ENCODE peak calls at places on chromosomes 7 and 10, in ten cellular contexts. Y is NCI-H2029; D is central memory CD4-positive, alpha-beta T cell; K is GM18507; B is neuronal stem cell; O is dermis microvascular lymphatic vessel endothelial cell; R is choroid plexus epithelial cell; E is germinal center; G is skeletal muscle cell; P is NCI-H1436. Z is an unnamed sample.
A peak's percentile ranks its signal among the peaks of the same experiment; 100 is the strongest.

GRCh38 chr10:74502963-74503608 is 323.3 kb upstream of the KAT6B start:
- DNase-seq in Y (no peak), D (no peak), K (no peak), B (no peak), O (peak; percentile 88), R (peak; percentile 62), E (no peak), G (peak; percentile 62), P (no peak), Z (no peak)

GRCh38 chr10:47088656-47089354 is 177.6 kb downstream of the PTPN20 start:
- DNase-seq in Y (no peak), D (no peak), K (no peak), B (no peak), O (no peak), R (no peak), E (no peak), G (no peak), P (no peak), Z (peak; percentile 4)

GRCh38 chr10:69358148-69358795 is 58.4 kb downstream of the TACR2 start:
- DNase-seq in Y (no peak), D (no peak), K (no peak), B (no peak), O (no peak), R (no peak), E (no peak), G (no peak), P (no peak), Z (no peak)

GRCh38 chr7:100829150-100829716 is 1.9 kb upstream of the EPHB4 start:
- DNase-seq in Y (no peak), D (no peak), K (no peak), B (no peak), O (peak; percentile 99), R (no peak), E (no peak), G (no peak), P (no peak), Z (no peak)

GRCh38 chr7:50748472-50748871 is 34.2 kb downstream of the GRB10 start:
- DNase-seq in Y (no peak), D (no peak), K (no peak), B (no peak), O (no peak), R (no peak), E (no peak), G (no peak), P (no peak), Z (no peak)

GRCh38 chr7:135369405-135369804 is 135.8 kb downstream of the STRA8 start:
- DNase-seq in Y (no peak), D (no peak), K (no peak), B (no peak), O (no peak), R (no peak), E (no peak), G (no peak), P (no peak), Z (no peak)

GRCh38 chr7:75711076-75711475 is 27.7 kb downstream of the HIP1 start:
- DNase-seq in Y (no peak), D (no peak), K (no peak), B (no peak), O (no peak), R (no peak), E (no peak), G (no peak), P (no peak), Z (no peak)

GRCh38 chr10:71833451-71834342 is 17.4 kb downstream of the PSAP start:
- DNase-seq in Y (no peak), D (no peak), K (no peak), B (no peak), O (no peak), R (no peak), E (no peak), G (no peak), P (no peak), Z (no peak)

GRCh38 chr10:48384699-48384982 is 78.2 kb downstream of the MAPK8 start:
- DNase-seq in Y (no peak), D (no peak), K (no peak), B (no peak), O (peak; percentile 31), R (no peak), E (no peak), G (no peak), P (no peak), Z (no peak)

GRCh38 chr10:1050145-1050544 is 1.2 kb upstream of the IDI1 start:
- DNase-seq in Y (no peak), D (no peak), K (no peak), B (no peak), O (peak; percentile 44), R (peak; percentile 57), E (no peak), G (no peak), P (no peak), Z (no peak)

GRCh38 chr10:120948889-120949382 is 97.8 kb downstream of the WDR11 start:
- DNase-seq in Y (no peak), D (peak; percentile 31), K (peak; percentile 57), B (peak; percentile 67), O (peak; percentile 69), R (peak; percentile 84), E (peak; percentile 81), G (peak; percentile 25), P (no peak), Z (no peak)

GRCh38 chr10:86556933-86557649 is 35.5 kb upstream of the WAPL start:
- DNase-seq in Y (peak; percentile 81), D (no peak), K (no peak), B (no peak), O (no peak), R (no peak), E (no peak), G (no peak), P (peak; percentile 87), Z (peak; percentile 75)

GRCh38 chr10:48603421-48604038 is 1.3 kb downstream of the ARHGAP22 start:
- DNase-seq in Y (no peak), D (no peak), K (no peak), B (no peak), O (peak; percentile 20), R (no peak), E (no peak), G (no peak), P (no peak), Z (no peak)

GRCh38 chr7:20290505-20291111 is 40.1 kb upstream of the ITGB8 start:
- DNase-seq in Y (no peak), D (no peak), K (no peak), B (no peak), O (no peak), R (no peak), E (no peak), G (no peak), P (no peak), Z (no peak)

Z was measured in DMS79 treated with DMSO at 0.1 percent for 48 hours.